ENCODE peak calls at places on chromosome 12, in ten cellular contexts. Z is GM18507; G is Right ventricle myocardium superior; M is GM10248; H is skeletal muscle cell; Q is stimulated activated CD8-positive, alpha-beta memory T cell treated with anti-CD3 and anti-CD28 coated beads, Interleukin-7, amount 100 ng/mL, for 24 hours; A is GM19239; U is stimulated activated CD4-positive, alpha-beta T cell treated with anti-CD3 and anti-CD28 coated beads, TNF-alpha, amount 100 ng/mL, for 1 hour; P is tibial artery; E is RPMI8226. T is an unnamed sample.

GRCh38 chr12:71415336-71416231 is 24.0 kb upstream of the LGR5 start:
- DNase-seq in Z (no peak), G (no peak), M (peak; percentile 50), H (no peak), Q (no peak), A (no peak), U (no peak), P (no peak), E (peak; percentile 72), T (no peak)

GRCh38 chr12:23888396-23889068 is 60.9 kb downstream of the SOX5 start:
- DNase-seq in Z (no peak), G (no peak), M (no peak), H (no peak), Q (no peak), A (no peak), U (no peak), P (no peak), E (no peak), T (no peak)

GRCh38 chr12:104748790-104749189 is 209.3 kb downstream of the SLC41A2 start:
- DNase-seq in Z (no peak), G (no peak), M (no peak), H (peak; percentile 17), Q (no peak), A (no peak), U (no peak), P (peak; percentile 41), E (no peak), T (no peak)

GRCh38 chr12:120359159-120359527 is 9.8 kb downstream of the MSI1 start:
- DNase-seq in Z (no peak), G (no peak), M (no peak), H (no peak), Q (no peak), A (no peak), U (no peak), P (no peak), E (no peak), T (no peak)

GRCh38 chr12:95460901-95461300 is 13.1 kb upstream of the METAP2 start:
- DNase-seq in Z (no peak), G (no peak), M (no peak), H (no peak), Q (no peak), A (no peak), U (no peak), P (no peak), E (no peak), T (no peak)

GRCh38 chr12:10031771-10032175 is 1.3 kb downstream of the CLEC9A start:
- DNase-seq in Z (no peak), G (no peak), M (no peak), H (peak; percentile 45), Q (no peak), A (no peak), U (no peak), P (no peak), E (no peak), T (no peak)

GRCh38 chr12:88057994-88058718 is 29.0 kb upstream of the C12orf50 start:
- DNase-seq in Z (no peak), G (peak; percentile 63), M (no peak), H (peak; percentile 47), Q (no peak), A (no peak), U (no peak), P (no peak), E (no peak), T (no peak)

GRCh38 chr12:6226002-6226700 is 26.0 kb downstream of the CD9 start:
- DNase-seq in Z (no peak), G (peak; percentile 81), M (no peak), H (no peak), Q (no peak), A (no peak), U (no peak), P (peak; percentile 87), E (no peak), T (peak; percentile 86)

GRCh38 chr12:62933871-62934798 is 815 bp downstream of the PPM1H start:
- DNase-seq in Z (no peak), G (peak; percentile 70), M (peak; percentile 50), H (no peak), Q (no peak), A (peak; percentile 21), U (no peak), P (peak; percentile 25), E (peak; percentile 59), T (no peak)

T was measured in ureter.